ENCODE peak calls at places on chromosome 21, in four cellular contexts. Y is fibroblast of pulmonary artery, Z is H54, Q is PC-9. H is an unnamed sample.

GRCh38 chr21:46145159-46145839 is 10.1 kb downstream of the FTCD start:
- DNase-seq in Y (no peak), Z (no peak), Q (no peak), H (no peak)

GRCh38 chr21:35020902-35021301 is 28.2 kb downstream of the RUNX1 start:
- DNase-seq in Y (no peak), Z (no peak), Q (no peak), H (no peak)

GRCh38 chr21:35578350-35578782 is 482.0 kb downstream of the SETD4 start:
- DNase-seq in Y (peak), Z (peak), Q (no peak), H (no peak)

GRCh38 chr21:45618287-45618686 is 25.2 kb upstream of the PCBP3 start:
- DNase-seq in Y (peak), Z (no peak), Q (no peak), H (no peak)

GRCh38 chr21:34219334-34220020 is 144.3 kb upstream of the KCNE2 start:
- DNase-seq in Y (no peak), Z (no peak), Q (no peak), H (no peak)

GRCh38 chr21:35226960-35227741 is 178.0 kb upstream of the RUNX1 start:
- DNase-seq in Y (no peak), Z (no peak), Q (no peak), H (peak)

GRCh38 chr21:43737158-43737950 is 18.4 kb downstream of the PDXK start:
- DNase-seq in Y (no peak), Z (no peak), Q (no peak), H (no peak)

GRCh38 chr21:32114434-32115063 is 164.3 kb downstream of the MIS18A start:
- DNase-seq in Y (no peak), Z (no peak), Q (no peak), H (no peak)

GRCh38 chr21:35203093-35204021 is 154.3 kb upstream of the RUNX1 start:
- DNase-seq in Y (peak), Z (no peak), Q (no peak), H (no peak)

GRCh38 chr21:28336299-28336698 is 656.4 kb downstream of the LTN1 start:
- DNase-seq in Y (peak), Z (peak), Q (peak), H (peak)

GRCh38 chr21:29436143-29436542 is 137.4 kb downstream of the BACH1 start:
- DNase-seq in Y (peak), Z (no peak), Q (no peak), H (peak)

GRCh38 chr21:31347435-31348032 is 3.5 kb upstream of the TIAM1 start:
- DNase-seq in Y (peak), Z (peak), Q (no peak), H (no peak)